ENCODE peak calls at places on chromosomes 3 and 15, in eight cellular contexts. M is suprapubic skin, W is body of pancreas, S is aorta, K is HepG2, T is H9, N is IMR-90, E is lower lobe of right lung. D is an unnamed sample.

GRCh38 chr3:55247666-55248065 is 239.4 kb downstream of the WNT5A start:
- DNase-seq in M (no peak), W (no peak), S (no peak), K (no peak), T (no peak), N (peak; percentile 36), E (no peak), D (no peak)

GRCh38 chr3:131582438-131582837 is 79.7 kb upstream of the MRPL3 start:
- DNase-seq in M (no peak), W (no peak), S (no peak), K (no peak), T (no peak), N (no peak), E (no peak), D (no peak)

GRCh38 chr3:127215714-127216414 is 22.9 kb downstream of the PRR23E start:
- DNase-seq in M (no peak), W (no peak), S (no peak), K (no peak), T (no peak), N (no peak), E (no peak), D (no peak)

GRCh38 chr3:165883866-165884478 is 46.7 kb upstream of the BCHE start:
- DNase-seq in M (no peak), W (no peak), S (no peak), K (no peak), T (no peak), N (no peak), E (no peak), D (no peak)

GRCh38 chr3:177589921-177590336 is 392.6 kb upstream of the TBL1XR1 start:
- DNase-seq in M (no peak), W (peak; percentile 40), S (peak; percentile 48), K (peak; percentile 65), T (no peak), N (peak; percentile 93), E (no peak), D (peak; percentile 97)

GRCh38 chr3:41259449-41260062 is 60.3 kb downstream of the CTNNB1 start:
- DNase-seq in M (no peak), W (no peak), S (no peak), K (no peak), T (no peak), N (peak; percentile 43), E (no peak), D (peak; percentile 64)

GRCh38 chr15:74443100-74443909 is 9.5 kb upstream of the SEMA7A start:
- DNase-seq in M (peak; percentile 40), W (no peak), S (peak; percentile 27), K (peak; percentile 99), T (no peak), N (peak; percentile 59), E (no peak), D (peak; percentile 37)

GRCh38 chr3:192570757-192571156 is 156.6 kb downstream of the FGF12 start:
- DNase-seq in M (no peak), W (peak; percentile 8), S (no peak), K (no peak), T (no peak), N (no peak), E (no peak), D (peak; percentile 22)

GRCh38 chr3:139389552-139390368 is at the start of gene COPB2:
- DNase-seq in M (peak; percentile 100), W (peak; percentile 100), S (peak; percentile 100), K (peak; percentile 97), T (peak; percentile 99), N (peak; percentile 99), E (peak; percentile 100), D (peak; percentile 100)

GRCh38 chr15:79967331-79968182 is 3.4 kb downstream of the BCL2A1 start:
- DNase-seq in M (no peak), W (no peak), S (no peak), K (no peak), T (no peak), N (no peak), E (no peak), D (no peak)

GRCh38 chr15:98798375-98798893 is 150.1 kb downstream of the IGF1R start:
- DNase-seq in M (no peak), W (no peak), S (no peak), K (no peak), T (no peak), N (no peak), E (no peak), D (no peak)

GRCh38 chr15:100224206-100225185 is 117.3 kb downstream of the ADAMTS17 start:
- DNase-seq in M (no peak), W (no peak), S (no peak), K (no peak), T (no peak), N (no peak), E (no peak), D (no peak)

GRCh38 chr3:11095932-11096265 is 58.4 kb upstream of the HRH1 start:
- DNase-seq in M (no peak), W (no peak), S (no peak), K (no peak), T (peak; percentile 62), N (peak; percentile 23), E (no peak), D (peak; percentile 17)

GRCh38 chr3:130699765-130700164 is 46.9 kb downstream of the PIK3R4 start:
- DNase-seq in M (no peak), W (no peak), S (no peak), K (peak; percentile 30), T (no peak), N (peak; percentile 9), E (no peak), D (no peak)

DNA sequence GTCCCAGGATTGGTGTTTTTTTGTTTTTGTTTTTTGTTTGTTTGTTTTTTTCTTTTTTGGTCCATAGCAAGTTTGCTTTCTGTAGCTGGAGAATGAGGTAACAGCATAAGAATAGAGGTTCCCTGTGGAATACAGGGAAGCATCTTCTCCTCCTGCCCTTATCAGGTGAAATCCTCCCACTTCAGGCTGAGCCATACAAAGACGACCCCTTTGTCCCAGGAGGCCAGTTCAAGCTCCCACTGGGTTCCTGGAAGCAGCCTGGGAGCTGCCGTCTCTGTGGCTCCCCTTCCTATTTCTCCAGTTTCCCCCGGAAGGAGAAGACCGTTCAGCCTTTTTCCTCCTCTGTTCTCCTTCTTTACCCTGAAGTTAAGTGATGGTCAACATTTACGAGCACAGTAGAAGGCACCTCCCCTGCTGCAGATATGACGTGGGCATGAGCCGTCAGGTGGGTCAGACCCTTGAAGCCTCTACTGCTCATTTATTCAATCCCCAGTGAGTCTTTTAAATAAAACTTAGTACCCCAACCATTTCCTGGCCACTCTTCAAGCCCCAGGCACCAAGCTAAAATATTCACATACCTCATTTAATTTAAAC is 1.1 kb downstream of the IL16 start:
- DNase-seq in M (no peak), W (no peak), S (no peak), K (no peak), T (no peak), N (no peak), E (no peak), D (no peak)
- H3K4me1 ChIP-seq in M (peaks cover 17% of the 10 kb centered on the region), W (no peaks in the 10 kb centered on the region), S (no peaks in the 10 kb centered on the region), K (no peaks in the 10 kb centered on the region), T (no peaks in the 10 kb centered on the region), N (peaks cover 7% of the 10 kb centered on the region), E (peaks cover 4% of the 10 kb centered on the region), D (peaks cover 11% of the 10 kb centered on the region)

GRCh38 chr3:179872842-179873241 is 163.9 kb downstream of the PEX5L start:
- DNase-seq in M (no peak), W (no peak), S (no peak), K (no peak), T (peak; percentile 63), N (no peak), E (no peak), D (no peak)
- H3K4me1 ChIP-seq in M (no peaks in the 10 kb centered on the region), W (no peaks in the 10 kb centered on the region), S (no peaks in the 10 kb centered on the region), K (no peaks in the 10 kb centered on the region), T (no peaks in the 10 kb centered on the region), N (no peaks in the 10 kb centered on the region), E (no peaks in the 10 kb centered on the region), D (no peaks in the 10 kb centered on the region)

DNA sequence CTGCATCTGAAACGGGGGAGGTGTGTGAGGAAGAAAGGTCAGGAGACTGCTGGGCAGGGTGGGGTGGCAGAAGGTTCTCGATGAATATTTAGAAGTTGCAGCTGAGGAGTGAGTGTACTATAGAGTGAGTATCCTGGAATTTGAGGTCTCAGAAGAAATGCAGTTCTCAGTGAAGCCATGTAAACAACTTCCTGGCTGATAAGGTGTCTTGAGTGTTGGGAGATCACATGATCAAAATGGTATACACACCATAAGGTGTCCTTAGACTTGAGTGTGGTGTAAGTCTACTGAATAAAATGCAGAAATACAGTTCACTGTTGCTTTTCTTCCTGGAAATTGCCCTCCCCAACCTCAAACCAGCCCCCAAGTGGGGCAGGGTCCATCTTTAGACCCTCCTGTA is 9.9 kb downstream of the B3GNT5 start:
- DNase-seq in M (no peak), W (no peak), S (no peak), K (no peak), T (no peak), N (no peak), E (no peak), D (no peak)
- H3K4me1 ChIP-seq in M (peaks cover 62% of the 10 kb centered on the region), W (peaks cover 32% of the 10 kb centered on the region), S (no peaks in the 10 kb centered on the region), K (peaks cover 12% of the 10 kb centered on the region), T (peaks cover 17% of the 10 kb centered on the region), N (no peaks in the 10 kb centered on the region), E (peaks cover 70% of the 10 kb centered on the region), D (peaks cover 41% of the 10 kb centered on the region)

GRCh38 chr3:30258426-30259392 is 347.7 kb upstream of the TGFBR2 start:
- DNase-seq in M (no peak), W (no peak), S (no peak), K (peak; percentile 100), T (no peak), N (peak; percentile 30), E (no peak), D (no peak)
- H3K4me1 ChIP-seq in M (peaks cover 4% of the 10 kb centered on the region), W (no peaks in the 10 kb centered on the region), S (peaks cover 6% of the 10 kb centered on the region), K (peaks cover 77% of the 10 kb centered on the region), T (no peaks in the 10 kb centered on the region), N (peaks cover 16% of the 10 kb centered on the region), E (peaks cover 15% of the 10 kb centered on the region), D (peaks cover 22% of the 10 kb centered on the region)

GRCh38 chr3:189901481-189901880 is 219.2 kb downstream of the P3H2 start:
- DNase-seq in M (no peak), W (no peak), S (no peak), K (no peak), T (no peak), N (no peak), E (no peak), D (no peak)

GRCh38 chr3:189897406-189897805 is 223.3 kb downstream of the P3H2 start:
- DNase-seq in M (no peak), W (no peak), S (no peak), K (no peak), T (no peak), N (no peak), E (no peak), D (no peak)

GRCh38 chr3:189900578-189900977 is 220.1 kb downstream of the P3H2 start:
- DNase-seq in M (no peak), W (no peak), S (no peak), K (no peak), T (no peak), N (no peak), E (no peak), D (no peak)

GRCh38 chr3:189898559-189899153 is 222.0 kb downstream of the P3H2 start:
- DNase-seq in M (no peak), W (no peak), S (no peak), K (no peak), T (no peak), N (no peak), E (no peak), D (peak; percentile 63)

DNA sequence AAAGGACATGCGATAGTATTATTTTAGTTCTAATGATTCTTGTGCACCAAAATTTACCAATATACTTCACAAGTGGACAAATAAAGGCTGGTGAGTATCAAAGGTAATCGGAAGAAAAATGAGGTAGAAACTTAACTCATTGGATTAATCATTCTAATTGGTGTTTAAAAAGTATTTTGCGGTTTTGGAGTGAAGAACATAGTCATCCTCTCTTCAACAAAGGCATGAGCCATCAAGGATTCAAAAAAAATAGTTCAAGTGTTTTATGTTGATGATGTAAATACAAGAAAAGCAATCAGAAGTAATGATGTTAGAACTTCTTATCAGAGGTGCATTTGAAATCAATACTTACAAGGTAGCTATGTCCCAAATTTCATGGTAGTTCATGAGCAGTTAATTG is 221.5 kb downstream of the P3H2 start:
- DNase-seq in M (no peak), W (no peak), S (no peak), K (no peak), T (no peak), N (no peak), E (no peak), D (no peak)
- H3K4me1 ChIP-seq in M (peaks cover 19% of the 10 kb centered on the region), W (no peaks in the 10 kb centered on the region), S (no peaks in the 10 kb centered on the region), K (peaks cover 4% of the 10 kb centered on the region), T (no peaks in the 10 kb centered on the region), N (no peaks in the 10 kb centered on the region), E (no peaks in the 10 kb centered on the region), D (peaks cover 25% of the 10 kb centered on the region)

D was measured in adipocyte.